ENCODE peak calls at places on chromosomes 7 and 10, in six cellular contexts. S, C, L, G, O and E are unnamed samples.

GRCh38 chr10:14185501-14186045 is 145.2 kb downstream of the FRMD4A start:
- DNase-seq in O (peak; percentile 69), L (no peak), C (peak; percentile 92), G (no peak), S (peak; percentile 100), E (no peak)

GRCh38 chr10:110008518-110009339 is 945 bp downstream of the ADD3 start:
- DNase-seq in C (peak; percentile 49), L (no peak), S (peak; percentile 48), G (peak; percentile 56), O (peak; percentile 38), E (no peak)

GRCh38 chr7:8668627-8669500 is 235.5 kb downstream of the NXPH1 start:
- DNase-seq in C (no peak), S (no peak), L (no peak), G (no peak), O (no peak), E (no peak)

GRCh38 chr10:133378251-133379096 is 588 bp upstream of the PAOX start:
- DNase-seq in S (peak; percentile 54), L (peak; percentile 76), O (peak; percentile 41), C (peak; percentile 51), G (peak; percentile 44), E (no peak)

GRCh38 chr10:22370320-22370719 is 25.0 kb downstream of the SPAG6 start:
- DNase-seq in L (no peak), C (no peak), O (no peak), S (no peak), G (no peak), E (no peak)

GRCh38 chr10:133616371-133617130 is 10.0 kb downstream of the FRG2B start:
- DNase-seq in C (no peak), G (no peak), O (no peak), L (no peak), S (no peak), E (no peak)

GRCh38 chr7:48525726-48526374 is 354.6 kb downstream of the ABCA13 start:
- DNase-seq in S (peak; percentile 33), G (no peak), O (no peak), C (no peak), L (no peak), E (no peak)

GRCh38 chr7:33900501-33900900 is 4.8 kb upstream of the BMPER start:
- DNase-seq in S (peak; percentile 27), L (no peak), O (no peak), C (peak; percentile 50), G (no peak), E (no peak)

GRCh38 chr10:15601819-15602218 is 117.9 kb downstream of the ITGA8 start:
- DNase-seq in O (no peak), G (no peak), C (no peak), L (no peak), S (no peak), E (no peak)

GRCh38 chr7:150936018-150936417 is 42.1 kb downstream of the KCNH2 start:
- DNase-seq in G (no peak), L (no peak), C (no peak), O (no peak), S (no peak), E (no peak)

GRCh38 chr10:114499630-114500190 is 95.4 kb upstream of the AFAP1L2 start:
- DNase-seq in G (peak; percentile 77), C (peak; percentile 100), O (no peak), L (no peak), S (peak; percentile 97), E (no peak)

GRCh38 chr10:110220383-110220782 is 13.0 kb downstream of the MXI1 start:
- DNase-seq in C (no peak), L (peak; percentile 43), O (no peak), S (no peak), G (no peak), E (no peak)

GRCh38 chr10:83544049-83544448 is 595.3 kb upstream of the GHITM start:
- DNase-seq in L (no peak), S (no peak), C (no peak), O (peak; percentile 17), G (no peak), E (no peak)

GRCh38 chr10:83542774-83543291 is 596.5 kb upstream of the GHITM start:
- DNase-seq in S (peak; percentile 6), L (no peak), C (peak; percentile 49), G (no peak), O (peak; percentile 25), E (no peak)

GRCh38 chr10:83538047-83538446 is 601.3 kb upstream of the GHITM start:
- DNase-seq in S (no peak), O (no peak), C (no peak), L (no peak), G (no peak), E (no peak)

GRCh38 chr10:83539528-83540308 is 599.6 kb upstream of the GHITM start:
- DNase-seq in L (peak; percentile 46), G (no peak), S (no peak), C (peak; percentile 12), O (peak; percentile 84), E (no peak)

GRCh38 chr10:83541096-83541495 is 598.2 kb upstream of the GHITM start:
- DNase-seq in C (no peak), O (no peak), G (no peak), L (no peak), S (no peak), E (no peak)
- TF ChIP-seq CTCF in C (no peak), O (no peak), G (no peak), L (no peak), S (no peak), E (no peak)

GRCh38 chr7:4957847-4958476 is 1.0 kb downstream of the MMD2 start:
- DNase-seq in O (no peak), G (no peak), L (no peak), C (no peak), S (no peak), E (no peak)

GRCh38 chr7:4958477-4959301 is at the start of gene MMD2:
- DNase-seq in L (no peak), S (no peak), O (no peak), G (no peak), C (no peak), E (peak; percentile 87)

GRCh38 chr7:4959881-4960280 is 894 bp upstream of the MMD2 start:
- DNase-seq in S (no peak), L (no peak), C (no peak), G (no peak), O (no peak), E (no peak)

GRCh38 chr7:4959356-4959755 is 369 bp upstream of the MMD2 start:
- DNase-seq in S (no peak), O (no peak), C (no peak), G (no peak), L (no peak), E (no peak)

DNA sequence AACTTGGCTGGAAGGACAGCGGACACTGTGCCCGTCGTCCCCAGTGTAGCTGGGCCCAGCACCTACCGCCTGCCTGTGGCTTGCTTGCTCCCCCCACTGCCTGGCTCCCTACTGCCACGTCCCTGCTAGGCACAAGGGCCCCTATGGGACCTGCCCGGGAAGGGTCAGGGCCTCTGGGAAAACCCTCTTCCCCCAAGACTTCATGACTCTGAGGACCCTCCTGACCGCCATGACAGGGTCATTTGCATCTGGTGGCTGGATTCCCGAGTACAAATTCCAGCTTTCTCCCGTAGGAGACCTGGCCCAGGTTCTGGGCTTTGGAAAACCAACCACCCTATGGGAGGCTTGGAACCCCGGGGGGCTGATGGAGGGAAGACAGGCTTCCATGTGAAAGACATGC is 1.4 kb upstream of the MMD2 start:
- DNase-seq in C (no peak), G (no peak), O (no peak), L (no peak), S (no peak), E (no peak)
- TF ChIP-seq CTCF in C (peak; percentile 9), G (no peak), O (no peak), L (peak; percentile 19), S (peak; percentile 14), E (no peak)

GRCh38 chr7:2471022-2471329 is 5.2 kb downstream of the GRIFIN start:
- DNase-seq in O (peak; percentile 60), C (peak; percentile 88), L (no peak), G (no peak), S (peak; percentile 78), E (no peak)

GRCh38 chr7:2471396-2471795 is 4.8 kb downstream of the GRIFIN start:
- DNase-seq in L (no peak), O (peak; percentile 56), S (peak; percentile 60), G (no peak), C (peak; percentile 59), E (no peak)

GRCh38 chr7:2472744-2473143 is 3.5 kb downstream of the GRIFIN start:
- DNase-seq in O (no peak), C (no peak), S (no peak), L (no peak), G (no peak), E (no peak)

GRCh38 chr7:2468227-2468626 is 8.0 kb downstream of the GRIFIN start:
- DNase-seq in S (no peak), L (no peak), O (no peak), C (no peak), G (no peak), E (no peak)

DNA sequence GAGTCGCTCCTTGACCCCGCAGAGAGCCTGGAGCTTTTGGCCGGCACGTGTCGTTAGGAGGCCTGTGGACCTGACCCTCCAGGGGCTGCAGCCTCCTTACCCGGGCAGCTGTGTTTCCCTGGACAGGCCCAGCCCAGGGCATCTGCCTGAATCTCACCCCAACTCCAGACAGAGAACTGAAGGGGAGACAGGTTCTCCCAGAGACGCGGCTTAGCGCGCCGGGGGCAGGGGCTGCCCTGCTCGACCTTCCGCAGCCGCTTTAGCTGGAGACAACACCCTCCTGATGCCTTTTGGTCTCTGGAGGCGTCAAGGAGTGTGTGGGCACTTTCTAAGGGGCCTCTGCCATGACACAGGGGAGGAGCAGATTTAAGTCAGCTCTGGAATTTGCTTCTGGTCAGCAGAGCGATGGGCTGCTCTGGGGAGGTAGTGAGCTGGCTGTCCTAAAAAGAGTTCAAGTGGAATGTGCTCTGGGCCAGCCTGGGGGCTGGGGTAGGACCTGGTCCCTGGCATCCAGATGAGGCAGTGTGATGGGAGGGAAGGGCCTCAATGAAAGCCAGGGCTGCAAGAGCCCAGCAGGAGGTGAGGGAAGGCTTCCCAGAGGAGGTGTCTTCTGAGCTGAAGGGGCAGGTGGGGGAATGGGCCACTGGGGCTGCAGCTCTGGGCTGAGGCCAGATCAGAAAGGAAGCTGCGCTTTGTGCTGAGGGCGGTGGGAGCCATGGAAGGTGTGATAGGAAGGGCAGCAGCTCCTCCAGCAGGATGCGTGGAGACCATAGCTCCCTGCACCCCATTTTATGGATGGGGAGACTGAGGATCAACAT is 5.8 kb downstream of the GRIFIN start:
- DNase-seq in C (no peak), L (no peak), G (no peak), O (no peak), S (no peak), E (no peak)
- TF ChIP-seq CTCF in C (no peak), L (no peak), G (no peak), O (no peak), S (no peak), E (no peak)

GRCh38 chr10:7625836-7626235 is 40.9 kb downstream of the ITIH5 start:
- DNase-seq in G (no peak), C (no peak), O (peak; percentile 26), S (no peak), L (no peak), E (no peak)

GRCh38 chr10:7626283-7626682 is 40.5 kb downstream of the ITIH5 start:
- DNase-seq in L (no peak), G (no peak), O (peak; percentile 10), C (no peak), S (no peak), E (no peak)

GRCh38 chr10:7625009-7625408 is 41.8 kb downstream of the ITIH5 start:
- DNase-seq in L (no peak), C (no peak), S (no peak), G (no peak), O (no peak), E (no peak)

DNA sequence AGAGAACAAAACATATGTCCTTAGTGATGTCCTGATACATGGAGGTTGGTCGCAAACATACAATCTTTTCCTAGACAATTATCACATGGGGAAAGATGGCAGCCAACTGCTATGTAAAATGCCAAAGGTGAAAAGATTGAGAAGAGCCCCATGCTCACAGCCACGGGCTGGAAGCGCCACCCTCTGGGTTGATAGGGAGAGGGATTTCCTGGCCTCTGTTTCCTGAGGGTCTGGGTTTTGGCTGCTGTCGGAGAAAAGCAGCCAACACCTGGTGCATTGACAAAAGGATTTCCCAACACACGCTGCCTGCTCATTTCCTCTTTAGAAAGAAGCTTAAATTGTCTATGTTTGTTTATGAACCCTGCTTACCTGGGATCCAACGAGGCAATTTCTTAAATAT is 43.8 kb downstream of the ITIH5 start:
- DNase-seq in G (no peak), O (peak; percentile 22), S (no peak), C (no peak), L (no peak), E (no peak)
- TF ChIP-seq CTCF in G (peak; percentile 31), O (peak; percentile 25), S (no peak), C (no peak), L (peak; percentile 45), E (peak; percentile 47)